ENCODE peak calls at places on chromosomes 16 and 17, in six cellular contexts. X, I, G, U, K and E are unnamed samples.
A peak's percentile ranks its signal among the peaks of the same experiment; 100 is the strongest.

GRCh38 chr16:53913082-53913870 is 209.3 kb downstream of the FTO start:
- DNase-seq in X (no peak), I (no peak), G (no peak), U (no peak), K (no peak), E (no peak)

GRCh38 chr17:1625053-1625452 is 3.6 kb downstream of the SLC43A2 start:
- DNase-seq in X (no peak), I (no peak), G (no peak), U (no peak), K (no peak), E (no peak)

GRCh38 chr16:89386337-89386736 is 104.0 kb downstream of the ANKRD11 start:
- DNase-seq in X (no peak), I (no peak), G (no peak), U (no peak), K (no peak), E (no peak)

GRCh38 chr17:80780381-80781187 is 211.1 kb upstream of the CHMP6 start:
- DNase-seq in X (no peak), I (no peak), G (peak; percentile 15), U (no peak), K (no peak), E (no peak)

GRCh38 chr17:56918916-56919315 is 5.1 kb upstream of the TRIM25 start:
- DNase-seq in X (no peak), I (no peak), G (no peak), U (no peak), K (no peak), E (no peak)

GRCh38 chr16:70800306-70800705 is 652 bp downstream of the VAC14 start:
- DNase-seq in X (no peak), I (no peak), G (no peak), U (peak; percentile 34), K (no peak), E (no peak)

GRCh38 chr16:11283820-11284248 is 2.7 kb upstream of the PRM1 start:
- DNase-seq in X (no peak), I (no peak), G (no peak), U (no peak), K (no peak), E (no peak)

GRCh38 chr17:51540151-51540550 is 279.8 kb downstream of the UTP18 start:
- DNase-seq in X (no peak), I (no peak), G (no peak), U (no peak), K (peak; percentile 26), E (no peak)

GRCh38 chr16:1708768-1709180 is 2.8 kb downstream of the MAPK8IP3 start:
- DNase-seq in X (no peak), I (no peak), G (no peak), U (no peak), K (no peak), E (peak; percentile 70)

GRCh38 chr17:39603304-39604016 is 4.3 kb downstream of the NEUROD2 start:
- DNase-seq in X (no peak), I (no peak), G (no peak), U (no peak), K (no peak), E (no peak)

GRCh38 chr17:78995022-78995760 is 14.4 kb downstream of the CANT1 start:
- DNase-seq in X (peak; percentile 28), I (peak; percentile 25), G (no peak), U (no peak), K (no peak), E (no peak)

GRCh38 chr17:63475491-63476412 is 1.1 kb upstream of the ACE start:
- DNase-seq in X (peak; percentile 65), I (no peak), G (no peak), U (no peak), K (no peak), E (no peak)

GRCh38 chr16:70688266-70688742 is 2.5 kb upstream of the MTSS2 start:
- DNase-seq in X (peak; percentile 77), I (peak; percentile 58), G (peak; percentile 73), U (no peak), K (no peak), E (peak; percentile 73)

GRCh38 chr16:55815320-55815719 is 17.6 kb downstream of the CES1 start:
- DNase-seq in X (no peak), I (no peak), G (no peak), U (no peak), K (no peak), E (no peak)

GRCh38 chr17:82287849-82288601 is 14.5 kb upstream of the CSNK1D start:
- DNase-seq in X (no peak), I (peak; percentile 95), G (peak; percentile 88), U (no peak), K (peak; percentile 91), E (peak; percentile 84)

GRCh38 chr16:22120440-22120839 is 28.1 kb downstream of the VWA3A start:
- DNase-seq in X (no peak), I (no peak), G (no peak), U (no peak), K (no peak), E (no peak)

GRCh38 chr17:39235555-39236221 is 9.9 kb upstream of the STAC2 start:
- DNase-seq in X (peak; percentile 80), I (peak; percentile 45), G (no peak), U (peak; percentile 74), K (peak; percentile 87), E (no peak)

GRCh38 chr17:59796785-59797205 is 89.3 kb downstream of the VMP1 start:
- DNase-seq in X (no peak), I (no peak), G (no peak), U (no peak), K (no peak), E (no peak)

GRCh38 chr17:83200231-83200699 is 120.9 kb downstream of the METRNL start:
- DNase-seq in X (no peak), I (no peak), G (peak; percentile 78), U (peak; percentile 33), K (no peak), E (peak; percentile 76)

GRCh38 chr17:79842656-79843474 is 3.6 kb upstream of the CBX4 start:
- DNase-seq in X (peak; percentile 81), I (peak; percentile 29), G (no peak), U (no peak), K (no peak), E (no peak)

GRCh38 chr17:46159686-46160085 is 33.5 kb downstream of the KANSL1 start:
- DNase-seq in X (no peak), I (no peak), G (no peak), U (no peak), K (no peak), E (no peak)

GRCh38 chr17:74963656-74964055 is 8.9 kb downstream of the HID1 start:
- DNase-seq in X (no peak), I (no peak), G (no peak), U (no peak), K (no peak), E (no peak)

GRCh38 chr17:353213-353837 is 718 bp upstream of the RPH3AL start:
- DNase-seq in X (no peak), I (no peak), G (no peak), U (no peak), K (no peak), E (no peak)

GRCh38 chr16:68732068-68732680 is 4.9 kb upstream of the CDH1 start:
- DNase-seq in X (peak; percentile 61), I (peak; percentile 95), G (peak; percentile 77), U (no peak), K (peak; percentile 60), E (no peak)

GRCh38 chr16:57798953-57799618 is 3.2 kb downstream of the KIFC3 start:
- DNase-seq in X (peak; percentile 15), I (no peak), G (no peak), U (no peak), K (no peak), E (no peak)

GRCh38 chr16:2087426-2088191 is 39.8 kb downstream of the TSC2 start:
- DNase-seq in X (no peak), I (peak; percentile 42), G (no peak), U (no peak), K (no peak), E (no peak)

GRCh38 chr17:9976283-9977009 is 71.4 kb upstream of the RCVRN start:
- DNase-seq in X (no peak), I (no peak), G (no peak), U (no peak), K (no peak), E (no peak)
- TF ChIP-seq CTCF in X (no peak), I (no peak), G (no peak), U (no peak), K (no peak), E (no peak)

GRCh38 chr17:50209472-50210248 is 8.2 kb upstream of the COL1A1 start:
- DNase-seq in X (peak; percentile 96), I (peak; percentile 77), G (peak; percentile 89), U (no peak), K (no peak), E (peak; percentile 93)
- H3K4me1 ChIP-seq in X (peaks cover 65% of the 10 kb centered on the region), I (no peaks in the 10 kb centered on the region), G (peaks cover 6% of the 10 kb centered on the region), U (peaks cover 11% of the 10 kb centered on the region), K (peaks cover 14% of the 10 kb centered on the region), E (peaks cover 4% of the 10 kb centered on the region)

DNA sequence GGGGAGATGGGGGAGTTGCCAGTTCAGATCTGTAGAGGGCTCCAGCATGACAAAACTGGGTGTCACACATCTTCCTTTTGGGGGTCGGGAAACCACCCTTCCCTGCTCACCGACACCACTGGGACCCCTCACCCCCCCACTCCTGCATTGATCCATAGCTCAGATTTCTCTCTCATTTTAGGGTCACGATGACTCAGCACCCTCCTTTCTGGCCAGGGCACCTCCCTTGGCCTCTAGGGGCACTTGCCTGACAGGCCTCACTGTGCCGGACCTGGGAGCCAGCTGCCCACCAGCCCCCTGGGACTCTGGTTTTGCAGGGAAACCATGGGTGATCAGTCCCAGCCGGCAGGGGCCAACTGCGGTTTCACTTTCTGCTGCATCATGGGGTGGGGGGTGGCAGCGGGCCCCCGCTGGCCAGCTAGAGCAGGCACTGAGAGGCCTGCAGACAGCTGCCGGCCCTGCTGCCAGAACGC is 239.4 kb downstream of the MRTFB start:
- DNase-seq in X (peak; percentile 44), I (no peak), G (no peak), U (no peak), K (no peak), E (peak; percentile 48)
- H3K4me3 ChIP-seq in X (no peak overlapping the region), I (no peak overlapping the region), G (no peak overlapping the region), U (no peak overlapping the region), K (peak overlapping the region; percentile 37), E (peak overlapping the region; percentile 97)

GRCh38 chr17:48211787-48212186 is 104.2 kb downstream of the SNX11 start:
- DNase-seq in X (no peak), I (no peak), G (no peak), U (no peak), K (no peak), E (no peak)

GRCh38 chr17:48219605-48220004 is 112.0 kb downstream of the SNX11 start:
- DNase-seq in X (no peak), I (no peak), G (no peak), U (no peak), K (no peak), E (no peak)

GRCh38 chr17:48213797-48214196 is 106.2 kb downstream of the SNX11 start:
- DNase-seq in X (no peak), I (no peak), G (no peak), U (no peak), K (no peak), E (no peak)

GRCh38 chr17:48211011-48211410 is 103.4 kb downstream of the SNX11 start:
- DNase-seq in X (no peak), I (no peak), G (no peak), U (no peak), K (no peak), E (no peak)

DNA sequence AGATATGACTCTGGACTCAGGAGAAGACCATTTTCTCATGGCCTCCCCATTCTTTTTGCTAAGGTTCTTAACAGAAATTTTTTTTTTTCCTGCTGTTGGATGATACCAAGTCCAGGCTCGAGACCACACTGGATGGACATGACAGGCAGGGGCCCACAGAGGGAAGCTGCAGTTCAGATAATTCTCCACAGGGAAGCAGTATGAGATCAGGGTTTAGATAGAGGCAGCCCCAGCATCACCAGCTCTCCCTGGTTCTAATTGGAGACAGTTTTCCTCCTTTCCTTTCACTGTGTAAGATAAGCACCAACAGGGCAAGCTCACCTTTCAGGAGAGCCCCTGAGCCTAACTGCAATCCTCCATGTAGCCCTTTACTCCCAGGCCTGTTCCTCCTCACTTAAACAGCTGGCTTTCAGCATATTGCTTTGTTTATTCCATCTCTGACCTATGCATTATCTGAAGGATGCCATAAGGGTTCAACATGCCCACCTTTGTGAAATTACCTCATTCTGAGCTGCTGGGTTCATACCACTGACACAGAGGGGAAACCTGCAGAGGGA is 108.1 kb downstream of the SNX11 start:
- DNase-seq in X (peak; percentile 26), I (peak; percentile 26), G (no peak), U (peak; percentile 16), K (peak; percentile 71), E (no peak)
- TF ChIP-seq CTCF in X (peak; percentile 57), I (peak; percentile 65), G (peak; percentile 50), U (peak; percentile 36), K (peak; percentile 80), E (peak; percentile 52)